ENCODE peak calls at places on chromosomes 12 and 14, in nine cellular contexts. N, R, H, Y, J, G, A, L and Q are unnamed samples.

GRCh38 chr14:65993103-65993502 is 493.1 kb upstream of the CCDC196 start:
- DNase-seq in N (no peak), R (no peak), H (no peak), Y (no peak), J (no peak), G (no peak), A (no peak), L (no peak), Q (no peak)

GRCh38 chr14:75334191-75335051 is 55.8 kb downstream of the FOS start:
- DNase-seq in N (peak), R (no peak), H (no peak), Y (peak), J (no peak), G (peak), A (peak), L (no peak), Q (peak)

GRCh38 chr12:113762849-113763816 is 203.0 kb downstream of the RBM19 start:
- DNase-seq in N (no peak), R (no peak), H (no peak), Y (no peak), J (no peak), G (no peak), A (no peak), L (no peak), Q (no peak)

GRCh38 chr12:104960464-104960863 is 2.4 kb upstream of the SLC41A2 start:
- DNase-seq in N (no peak), R (no peak), H (no peak), Y (no peak), J (no peak), G (no peak), A (no peak), L (no peak), Q (no peak)

GRCh38 chr12:50061946-50062725 is 4.7 kb downstream of the ASIC1 start:
- DNase-seq in N (peak), R (no peak), H (no peak), Y (no peak), J (no peak), G (no peak), A (no peak), L (no peak), Q (no peak)

GRCh38 chr14:95662376-95663186 is 23.6 kb upstream of the TCL1B start:
- DNase-seq in N (no peak), R (no peak), H (no peak), Y (no peak), J (no peak), G (peak), A (no peak), L (no peak), Q (no peak)

GRCh38 chr12:613996-614726 is 49.1 kb downstream of the NINJ2 start:
- DNase-seq in N (peak), R (no peak), H (no peak), Y (no peak), J (no peak), G (peak), A (no peak), L (peak), Q (peak)

GRCh38 chr14:102668291-102668873 is 75.9 kb downstream of the RCOR1 start:
- DNase-seq in N (no peak), R (no peak), H (no peak), Y (no peak), J (no peak), G (no peak), A (no peak), L (no peak), Q (no peak)

GRCh38 chr14:68843471-68844209 is 50.8 kb upstream of the ZFP36L1 start:
- DNase-seq in N (peak), R (no peak), H (no peak), Y (peak), J (peak), G (peak), A (peak), L (peak), Q (peak)

GRCh38 chr14:35286707-35287106 is 5.5 kb upstream of the PSMA6 start:
- DNase-seq in N (peak), R (no peak), H (no peak), Y (no peak), J (no peak), G (peak), A (no peak), L (no peak), Q (peak)

GRCh38 chr12:49967777-49968250 is 4.9 kb upstream of the AQP6 start:
- DNase-seq in N (no peak), R (no peak), H (no peak), Y (no peak), J (no peak), G (no peak), A (no peak), L (no peak), Q (no peak)

GRCh38 chr12:52794479-52795331 is 1.2 kb downstream of the KRT3 start:
- DNase-seq in N (no peak), R (no peak), H (peak), Y (no peak), J (peak), G (no peak), A (no peak), L (no peak), Q (no peak)

GRCh38 chr12:123139926-123140674 is 10.8 kb downstream of the PITPNM2 start:
- DNase-seq in N (no peak), R (no peak), H (no peak), Y (no peak), J (peak), G (no peak), A (peak), L (peak), Q (peak)

GRCh38 chr12:59401862-59402261 is 194.0 kb upstream of the SLC16A7 start:
- DNase-seq in N (no peak), R (no peak), H (no peak), Y (no peak), J (no peak), G (no peak), A (no peak), L (no peak), Q (no peak)

GRCh38 chr14:96039633-96040311 is 610 bp downstream of the C14orf132 start:
- DNase-seq in N (no peak), R (no peak), H (no peak), Y (no peak), J (peak), G (peak), A (peak), L (peak), Q (peak)

GRCh38 chr12:93991882-93992415 is 156.4 kb upstream of the PLXNC1 start:
- DNase-seq in N (no peak), R (no peak), H (no peak), Y (no peak), J (no peak), G (no peak), A (no peak), L (no peak), Q (no peak)

GRCh38 chr12:47891356-47891755 is 13.4 kb downstream of the VDR start:
- DNase-seq in N (no peak), R (no peak), H (no peak), Y (no peak), J (no peak), G (no peak), A (no peak), L (no peak), Q (no peak)

GRCh38 chr12:116607039-116607438 is 47.9 kb downstream of the MAP1LC3B2 start:
- DNase-seq in N (no peak), R (no peak), H (no peak), Y (no peak), J (no peak), G (no peak), A (no peak), L (no peak), Q (no peak)

GRCh38 chr12:43551271-43551970 is 582 bp downstream of the ADAMTS20 start:
- DNase-seq in N (no peak), R (no peak), H (no peak), Y (no peak), J (no peak), G (no peak), A (no peak), L (no peak), Q (no peak)

GRCh38 chr14:77008541-77008940 is 20.0 kb downstream of the IRF2BPL start:
- DNase-seq in N (no peak), R (no peak), H (no peak), Y (no peak), J (no peak), G (no peak), A (no peak), L (no peak), Q (no peak)

GRCh38 chr12:110314308-110314707 is 33.3 kb downstream of the ATP2A2 start:
- DNase-seq in N (peak), R (no peak), H (peak), Y (no peak), J (peak), G (peak), A (no peak), L (no peak), Q (peak)

GRCh38 chr12:18496156-18496555 is 234.8 kb downstream of the PIK3C2G start:
- DNase-seq in N (no peak), R (no peak), H (no peak), Y (no peak), J (no peak), G (no peak), A (no peak), L (peak), Q (no peak)

GRCh38 chr12:66742508-66743367 is 63.9 kb upstream of the GRIP1 start:
- DNase-seq in N (peak), R (no peak), H (no peak), Y (no peak), J (no peak), G (no peak), A (no peak), L (no peak), Q (peak)

GRCh38 chr14:36524874-36525745 is 5.1 kb upstream of the NKX2-1 start:
- DNase-seq in N (no peak), R (no peak), H (no peak), Y (no peak), J (no peak), G (peak), A (no peak), L (peak), Q (peak)

GRCh38 chr12:124809391-124809790 is 54.3 kb downstream of the SCARB1 start:
- DNase-seq in N (no peak), R (no peak), H (no peak), Y (no peak), J (no peak), G (no peak), A (no peak), L (no peak), Q (no peak)

GRCh38 chr12:1662761-1663439 is 28.0 kb upstream of the ADIPOR2 start:
- DNase-seq in N (no peak), R (no peak), H (no peak), Y (no peak), J (no peak), G (peak), A (peak), L (no peak), Q (no peak)

GRCh38 chr14:104686624-104687517 is 2.5 kb upstream of the INF2 start:
- DNase-seq in N (no peak), R (no peak), H (no peak), Y (no peak), J (no peak), G (no peak), A (peak), L (no peak), Q (no peak)

GRCh38 chr14:64671591-64671990 is 32.6 kb upstream of the PLEKHG3 start:
- DNase-seq in N (peak), R (peak), H (peak), Y (no peak), J (peak), G (peak), A (no peak), L (peak), Q (peak)

GRCh38 chr14:90499908-90500664 is 103.3 kb downstream of the CALM1 start:
- DNase-seq in N (no peak), R (no peak), H (no peak), Y (no peak), J (no peak), G (no peak), A (no peak), L (no peak), Q (no peak)

GRCh38 chr14:71103662-71104484 is 196.6 kb downstream of the PCNX1 start:
- DNase-seq in N (peak), R (peak), H (no peak), Y (no peak), J (peak), G (peak), A (no peak), L (peak), Q (peak)

GRCh38 chr12:121466800-121467637 is 67.1 kb downstream of the RNF34 start:
- DNase-seq in N (peak), R (peak), H (no peak), Y (peak), J (peak), G (peak), A (peak), L (peak), Q (peak)

GRCh38 chr12:66538970-66539369 is 139.9 kb downstream of the GRIP1 start:
- DNase-seq in N (no peak), R (no peak), H (no peak), Y (no peak), J (no peak), G (no peak), A (no peak), L (no peak), Q (no peak)

GRCh38 chr12:6613015-6613775 is 6.0 kb upstream of the CHD4 start:
- DNase-seq in N (peak), R (no peak), H (no peak), Y (no peak), J (peak), G (peak), A (peak), L (peak), Q (peak)